ENCODE peak calls at places on chromosomes 3 and 15, in six cellular contexts. T is GM13977, A is trophoblast cell, E is cardiac septum, F is frontal cortex, S is testis. M is an unnamed sample.

GRCh38 chr3:161217496-161217895 is 3.6 kb upstream of the NMD3 start:
- DNase-seq in T (no peak), A (peak), E (no peak), F (no peak), S (no peak), M (no peak)

GRCh38 chr15:27260523-27260922 is 289.5 kb downstream of the GABRG3 start:
- DNase-seq in T (no peak), A (no peak), E (no peak), F (no peak), S (no peak), M (no peak)

GRCh38 chr3:42298259-42298658 is 32.3 kb upstream of the CCK start:
- DNase-seq in T (no peak), A (no peak), E (no peak), F (no peak), S (no peak), M (no peak)

GRCh38 chr3:9169326-9169725 is 80.1 kb downstream of the SRGAP3 start:
- DNase-seq in T (peak), A (no peak), E (no peak), F (no peak), S (no peak), M (no peak)

GRCh38 chr3:107994954-107995715 is 95.7 kb downstream of the CD47 start:
- DNase-seq in T (no peak), A (no peak), E (no peak), F (no peak), S (no peak), M (no peak)

GRCh38 chr3:194592798-194593752 is 40.1 kb downstream of the TMEM44 start:
- DNase-seq in T (no peak), A (peak), E (no peak), F (no peak), S (no peak), M (peak)

GRCh38 chr15:62781081-62781497 is 261.5 kb upstream of the TPM1 start:
- DNase-seq in T (no peak), A (no peak), E (no peak), F (no peak), S (no peak), M (no peak)

GRCh38 chr3:37301980-37302379 is 127.6 kb upstream of the LRRFIP2 start:
- DNase-seq in T (no peak), A (peak), E (no peak), F (no peak), S (no peak), M (no peak)

GRCh38 chr3:122410639-122411038 is 5.2 kb downstream of the WDR5B start:
- DNase-seq in T (no peak), A (peak), E (no peak), F (no peak), S (no peak), M (no peak)

M was measured in RWPE2.